ENCODE peak calls at places on chromosomes 4 and X, in ten cellular contexts. A is epithelial cell of esophagus, G is fibroblast of the aortic adventitia, M is esophagus muscularis mucosa, I is heart left ventricle, R is suprapubic skin, C is upper lobe of right lung, V is tibial nerve, P is fibroblast of lung, F is foreskin fibroblast. K is an unnamed sample.

GRCh38 chr4:142331132-142331531 is 515.0 kb downstream of the INPP4B start:
- DNase-seq in A (no peak), G (no peak), M (no peak), I (no peak), R (no peak), C (no peak), V (no peak), P (peak), F (no peak), K (no peak)

GRCh38 chr4:125187621-125188176 is 127.1 kb upstream of the FAT4 start:
- DNase-seq in A (peak), G (peak), M (no peak), I (no peak), R (no peak), C (no peak), V (no peak), P (peak), F (peak), K (peak)

GRCh38 chrX:1361275-1361674 is 24.7 kb downstream of the IL3RA start:
- DNase-seq in A (no peak), G (no peak), M (no peak), I (peak), R (no peak), C (no peak), V (no peak), P (no peak), F (no peak), K (no peak)

GRCh38 chrX:85573801-85574200 is 194.3 kb upstream of the POF1B start:
- DNase-seq in A (no peak), G (no peak), M (no peak), I (no peak), R (no peak), C (no peak), V (no peak), P (no peak), F (no peak), K (no peak)

GRCh38 chrX:134026732-134027311 is 41.4 kb upstream of the GPC3 start:
- DNase-seq in A (peak), G (peak), M (no peak), I (no peak), R (peak), C (no peak), V (peak), P (peak), F (no peak), K (peak)

GRCh38 chr4:66926687-66927086 is 618.6 kb downstream of the CENPC start:
- DNase-seq in A (no peak), G (no peak), M (no peak), I (no peak), R (no peak), C (no peak), V (no peak), P (no peak), F (no peak), K (no peak)

GRCh38 chr4:149512489-149512888 is 303.2 kb downstream of the IQCM start:
- DNase-seq in A (no peak), G (no peak), M (no peak), I (no peak), R (no peak), C (no peak), V (no peak), P (peak), F (no peak), K (peak)

GRCh38 chr4:184097240-184097619 is 120.4 kb downstream of the ENPP6 start:
- DNase-seq in A (no peak), G (no peak), M (no peak), I (peak), R (peak), C (peak), V (peak), P (peak), F (no peak), K (no peak)

GRCh38 chrX:101619336-101619735 is 1.5 kb upstream of the ARMCX6 start:
- DNase-seq in A (no peak), G (no peak), M (no peak), I (no peak), R (no peak), C (no peak), V (no peak), P (peak), F (no peak), K (peak)

GRCh38 chrX:125132274-125132673 is 187.4 kb upstream of the TEX13C start:
- DNase-seq in A (peak), G (no peak), M (no peak), I (no peak), R (no peak), C (no peak), V (no peak), P (no peak), F (no peak), K (peak)

GRCh38 chrX:40094041-40094899 is 3.5 kb downstream of the BCOR start:
- DNase-seq in A (peak), G (peak), M (no peak), I (peak), R (no peak), C (peak), V (no peak), P (peak), F (no peak), K (peak)

GRCh38 chr4:23789765-23790164 is 100.1 kb downstream of the PPARGC1A start:
- DNase-seq in A (peak), G (peak), M (no peak), I (no peak), R (no peak), C (no peak), V (peak), P (peak), F (peak), K (peak)

GRCh38 chrX:107596651-107597050 is 31.7 kb upstream of the PRPS1 start:
- DNase-seq in A (peak), G (no peak), M (no peak), I (no peak), R (no peak), C (no peak), V (no peak), P (no peak), F (no peak), K (no peak)

GRCh38 chr4:42554072-42554471 is 102.8 kb downstream of the ATP8A1 start:
- DNase-seq in A (no peak), G (peak), M (no peak), I (no peak), R (no peak), C (no peak), V (no peak), P (no peak), F (no peak), K (peak)

GRCh38 chrX:16718824-16719333 is 533 bp upstream of the SYAP1 start:
- DNase-seq in A (no peak), G (no peak), M (no peak), I (no peak), R (no peak), C (no peak), V (no peak), P (no peak), F (no peak), K (no peak)

GRCh38 chrX:16714504-16714903 is 2.0 kb upstream of the CTPS2 start:
- DNase-seq in A (no peak), G (no peak), M (no peak), I (no peak), R (no peak), C (no peak), V (no peak), P (no peak), F (no peak), K (no peak)

GRCh38 chrX:16725067-16725466 is 5.7 kb downstream of the SYAP1 start:
- DNase-seq in A (no peak), G (no peak), M (no peak), I (no peak), R (no peak), C (no peak), V (no peak), P (no peak), F (no peak), K (no peak)

GRCh38 chrX:16722481-16722880 is 3.1 kb downstream of the SYAP1 start:
- DNase-seq in A (no peak), G (no peak), M (no peak), I (no peak), R (no peak), C (no peak), V (no peak), P (no peak), F (no peak), K (no peak)

GRCh38 chrX:16719334-16720084 is at the start of gene SYAP1:
- DNase-seq in A (peak), G (peak), M (peak), I (peak), R (peak), C (peak), V (peak), P (peak), F (peak), K (peak)
- TF ChIP-seq CTCF in A (no peak), G (no peak), M (no peak), I (no peak), R (no peak), C (no peak), V (no peak), P (no peak), F (no peak), K (no peak)

DNA sequence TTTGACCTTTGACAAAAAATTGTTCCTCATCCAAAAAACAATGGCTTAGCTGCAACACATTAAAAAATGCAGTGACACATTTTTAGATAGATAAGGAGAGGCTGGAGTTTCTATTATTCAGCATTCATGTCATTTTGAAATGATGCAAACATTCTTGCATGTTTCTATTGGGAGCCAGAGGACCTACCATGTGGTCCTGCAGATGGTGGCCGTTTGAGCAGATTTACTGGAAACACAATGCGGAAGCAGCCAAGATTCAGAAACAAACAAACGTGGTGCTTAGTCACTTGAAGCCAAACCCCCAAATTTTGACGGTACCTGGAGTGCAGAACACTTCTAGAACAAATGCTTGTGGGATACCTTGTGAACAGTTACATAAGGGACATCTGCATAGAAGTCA is 456.7 kb downstream of the PCDH18 start:
- DNase-seq in A (no peak), G (peak), M (no peak), I (no peak), R (no peak), C (no peak), V (no peak), P (no peak), F (no peak), K (no peak)
- TF ChIP-seq CTCF in A (no peak), G (no peak), M (no peak), I (no peak), R (no peak), C (no peak), V (no peak), P (no peak), F (no peak), K (no peak)

GRCh38 chr4:6226506-6226905 is 26.2 kb upstream of the JAKMIP1 start:
- DNase-seq in A (no peak), G (no peak), M (no peak), I (no peak), R (no peak), C (no peak), V (no peak), P (no peak), F (no peak), K (no peak)

GRCh38 chr4:6229671-6230501 is 29.5 kb upstream of the JAKMIP1 start:
- DNase-seq in A (no peak), G (no peak), M (no peak), I (no peak), R (peak), C (peak), V (no peak), P (no peak), F (no peak), K (no peak)

GRCh38 chr4:6227412-6228157 is 27.2 kb upstream of the JAKMIP1 start:
- DNase-seq in A (no peak), G (no peak), M (no peak), I (no peak), R (no peak), C (peak), V (no peak), P (no peak), F (no peak), K (no peak)

GRCh38 chr4:6229095-6229494 is 28.7 kb upstream of the JAKMIP1 start:
- DNase-seq in A (no peak), G (no peak), M (no peak), I (no peak), R (peak), C (no peak), V (no peak), P (no peak), F (no peak), K (no peak)

DNA sequence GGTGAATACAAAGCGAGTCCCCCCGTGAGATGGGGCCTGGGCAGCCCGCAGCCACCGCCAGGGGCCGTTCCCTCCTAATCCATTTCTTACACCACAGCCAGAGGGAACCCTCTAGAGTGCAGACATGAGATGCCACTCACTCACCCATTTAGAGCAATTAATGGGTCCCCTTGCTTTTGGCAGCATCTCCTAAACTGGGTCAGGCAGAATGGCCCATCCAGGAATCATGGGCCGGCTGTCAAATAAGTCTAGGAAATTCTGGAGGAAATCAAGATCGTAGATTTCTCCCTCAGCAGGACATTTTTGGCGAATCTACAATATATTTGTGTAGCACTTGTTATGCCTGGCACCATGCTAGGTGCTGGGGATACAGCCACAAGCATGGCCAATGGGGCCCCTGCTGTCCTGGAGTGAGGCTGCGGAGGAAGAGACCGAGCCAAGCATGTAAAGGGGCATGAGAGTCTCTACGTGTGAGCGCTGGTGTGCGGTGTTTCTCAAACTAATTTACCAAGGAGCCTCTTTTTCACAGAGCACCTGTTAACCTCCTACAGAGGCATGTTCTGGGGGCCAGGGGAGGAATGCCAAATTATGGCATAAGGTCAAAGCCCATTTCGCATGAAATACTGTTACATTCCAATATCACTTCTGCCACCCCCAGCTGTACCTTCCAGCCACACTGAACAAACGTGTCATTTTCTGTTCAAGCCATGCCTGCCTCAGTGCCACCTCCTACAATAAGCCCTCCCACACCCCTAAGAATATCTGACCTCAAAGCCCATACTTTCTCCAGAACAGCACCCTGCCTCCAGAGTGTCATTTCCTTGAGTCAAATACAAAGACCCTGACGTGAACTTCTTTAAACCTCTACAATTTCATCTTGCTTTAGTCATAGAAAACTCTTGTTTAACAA is 28.1 kb upstream of the JAKMIP1 start:
- DNase-seq in A (no peak), G (no peak), M (no peak), I (no peak), R (no peak), C (no peak), V (no peak), P (no peak), F (no peak), K (no peak)
- TF ChIP-seq CTCF in A (no peak), G (no peak), M (no peak), I (no peak), R (no peak), C (no peak), V (no peak), P (no peak), F (no peak), K (no peak)

DNA sequence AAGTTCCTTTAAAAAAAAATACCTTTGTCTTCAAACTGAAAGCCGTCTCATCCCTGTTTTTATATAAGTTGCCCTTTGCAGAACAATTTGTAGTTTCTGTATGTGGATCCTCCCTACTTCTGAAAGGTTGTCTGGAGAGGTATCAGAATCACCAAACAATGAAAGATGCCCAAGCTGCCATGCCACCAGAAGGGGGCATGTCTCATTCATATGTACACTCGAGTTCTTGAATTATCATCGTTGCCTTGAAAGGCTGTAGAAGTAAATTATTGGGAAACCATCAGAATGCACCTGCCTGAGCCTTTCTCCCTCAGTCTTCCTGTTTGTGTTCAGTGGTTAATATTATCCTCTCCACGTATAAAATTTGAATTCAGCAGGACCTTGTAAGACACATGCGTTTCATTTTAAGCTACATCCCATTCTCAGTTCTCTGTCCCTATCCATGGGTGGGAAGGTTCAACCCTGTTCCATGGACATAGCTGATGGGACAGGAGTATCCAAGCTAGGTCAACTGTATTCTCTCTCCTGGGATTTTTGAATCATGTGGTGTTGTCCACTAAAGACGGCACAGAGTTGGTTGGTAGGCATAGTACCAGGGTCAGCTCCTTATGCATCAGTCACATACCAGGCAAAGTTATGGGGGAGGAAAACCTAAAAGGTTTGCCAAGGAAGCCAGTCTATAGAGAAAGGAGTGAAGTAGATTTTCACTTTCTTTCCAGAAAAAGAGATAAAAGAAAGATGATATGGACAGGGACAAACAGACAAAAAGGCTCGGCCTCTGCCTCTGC is 24.0 kb downstream of the GALNT7 start:
- DNase-seq in A (no peak), G (no peak), M (no peak), I (no peak), R (no peak), C (no peak), V (no peak), P (no peak), F (no peak), K (peak)
- TF ChIP-seq CTCF in A (peak), G (no peak), M (no peak), I (no peak), R (no peak), C (peak), V (no peak), P (no peak), F (no peak), K (no peak)

GRCh38 chr4:94691552-94691951 is 66.2 kb upstream of the BMPR1B start:
- DNase-seq in A (no peak), G (no peak), M (no peak), I (no peak), R (no peak), C (no peak), V (no peak), P (no peak), F (no peak), K (no peak)
- TF ChIP-seq CTCF in A (no peak), G (no peak), M (no peak), I (no peak), R (no peak), C (no peak), V (no peak), P (no peak), F (no peak), K (no peak)

GRCh38 chr4:61740950-61741638 is 541.0 kb downstream of the ADGRL3 start:
- DNase-seq in A (no peak), G (no peak), M (no peak), I (no peak), R (no peak), C (no peak), V (no peak), P (peak), F (no peak), K (no peak)
- TF ChIP-seq CTCF in A (no peak), G (no peak), M (peak), I (no peak), R (peak), C (peak), V (no peak), P (no peak), F (no peak), K (no peak)

DNA sequence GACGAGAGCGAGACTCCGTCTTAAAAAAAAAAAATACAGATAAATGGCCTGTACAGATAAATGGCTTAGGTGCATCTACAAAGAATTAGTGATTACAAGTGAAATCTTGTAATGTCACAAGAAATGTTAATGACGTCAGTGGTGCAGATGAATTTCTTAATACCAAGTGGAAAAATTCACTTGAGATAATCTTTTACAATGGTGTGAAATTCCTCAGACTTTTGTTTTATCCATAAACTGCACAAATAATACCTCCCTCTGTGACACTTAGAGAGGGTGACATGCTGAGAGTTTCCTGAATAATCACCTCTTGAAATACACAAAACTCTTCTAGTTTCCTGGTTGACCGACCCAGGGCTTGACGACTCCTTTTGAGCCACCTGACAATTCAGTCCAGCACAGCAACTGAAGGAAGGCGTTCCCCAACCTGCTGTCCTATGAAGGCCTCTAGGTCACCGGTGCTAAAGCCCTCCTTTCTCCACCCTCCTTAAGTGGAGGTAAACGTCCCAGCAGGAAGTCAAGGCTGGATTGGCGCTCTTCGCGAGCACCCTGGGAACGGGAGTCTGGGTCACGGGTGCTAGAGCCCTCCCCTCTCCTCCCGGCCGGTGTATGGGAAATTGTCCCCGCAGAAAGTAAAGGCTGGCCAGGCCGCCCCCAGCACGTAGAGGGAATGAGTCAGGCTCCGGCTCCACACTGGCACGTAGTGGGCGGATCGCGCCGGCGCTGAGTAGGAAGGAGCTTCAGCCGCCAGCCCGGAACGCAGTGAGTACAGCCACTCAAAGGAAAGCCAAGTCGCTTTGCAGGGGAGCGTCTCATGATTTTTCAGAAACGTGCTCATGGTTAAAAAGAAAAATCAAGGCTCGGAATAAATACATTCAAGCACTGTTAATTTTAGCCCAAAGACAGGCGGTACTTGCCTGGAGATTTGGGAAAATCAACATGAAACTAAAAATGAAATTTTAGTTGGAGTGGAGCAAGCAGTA is at the start of gene TMEM144:
- DNase-seq in A (peak), G (peak), M (peak), I (peak), R (peak), C (peak), V (peak), P (peak), F (peak), K (peak)
- TF ChIP-seq CTCF in A (peak), G (no peak), M (peak), I (no peak), R (no peak), C (no peak), V (peak), P (no peak), F (peak), K (no peak)